ENCODE peak calls at places on chromosomes 4 and X, in seven cellular contexts. Q is sigmoid colon, L is body of pancreas, K is HCT116, O is esophagus squamous epithelium, R is uterus, A is lower leg skin. C is an unnamed sample.

GRCh38 chr4:119118397-119118796 is 17.2 kb upstream of the MYOZ2 start:
- DNase-seq in Q (no peak), L (peak; percentile 33), K (no peak), O (no peak), R (no peak), A (no peak), C (no peak)

GRCh38 chrX:9392445-9392844 is 72.4 kb upstream of the TBL1X start:
- DNase-seq in Q (no peak), L (no peak), K (no peak), O (no peak), R (no peak), A (no peak), C (no peak)

GRCh38 chr4:43251760-43252317 is 359.3 kb downstream of the GRXCR1 start:
- DNase-seq in Q (no peak), L (no peak), K (no peak), O (no peak), R (no peak), A (no peak), C (no peak)

GRCh38 chrX:97743014-97743413 is 859.3 kb downstream of the RPA4 start:
- DNase-seq in Q (no peak), L (no peak), K (no peak), O (no peak), R (no peak), A (no peak), C (no peak)

GRCh38 chrX:83508006-83508405 is at the start of gene POU3F4:
- DNase-seq in Q (peak; percentile 76), L (peak; percentile 38), K (no peak), O (no peak), R (no peak), A (no peak), C (no peak)

GRCh38 chr4:183989931-183990330 is 84.8 kb downstream of the STOX2 start:
- DNase-seq in Q (no peak), L (no peak), K (no peak), O (no peak), R (no peak), A (no peak), C (no peak)

GRCh38 chrX:13506574-13506973 is 62.8 kb upstream of the EGFL6 start:
- DNase-seq in Q (no peak), L (peak; percentile 25), K (peak; percentile 28), O (no peak), R (peak; percentile 34), A (no peak), C (peak; percentile 27)

GRCh38 chr4:141540643-141541042 is 95.7 kb upstream of the IL15 start:
- DNase-seq in Q (no peak), L (no peak), K (no peak), O (no peak), R (no peak), A (no peak), C (no peak)

GRCh38 chr4:176910646-176911045 is 117.9 kb upstream of the VEGFC start:
- DNase-seq in Q (no peak), L (no peak), K (no peak), O (no peak), R (no peak), A (peak; percentile 62), C (no peak)

GRCh38 chr4:182261651-182262223 is 18.5 kb downstream of the TENM3 start:
- DNase-seq in Q (no peak), L (no peak), K (no peak), O (no peak), R (no peak), A (no peak), C (no peak)

GRCh38 chrX:470686-471085 is 84.0 kb upstream of the PPP2R3B start:
- DNase-seq in Q (peak; percentile 53), L (no peak), K (no peak), O (no peak), R (no peak), A (no peak), C (no peak)

GRCh38 chrX:47200385-47201150 is 6.9 kb downstream of the UBA1 start:
- DNase-seq in Q (no peak), L (no peak), K (no peak), O (no peak), R (no peak), A (no peak), C (no peak)

GRCh38 chr4:48225368-48226141 is 44.1 kb downstream of the TEC start:
- DNase-seq in Q (no peak), L (no peak), K (no peak), O (no peak), R (no peak), A (no peak), C (no peak)

GRCh38 chr4:153259679-153260078 is 55.4 kb downstream of the TRIM2 start:
- DNase-seq in Q (no peak), L (no peak), K (no peak), O (no peak), R (no peak), A (no peak), C (no peak)

GRCh38 chrX:13029341-13029740 is 15.1 kb downstream of the FAM9C start:
- DNase-seq in Q (no peak), L (peak; percentile 51), K (no peak), O (no peak), R (peak; percentile 54), A (no peak), C (peak; percentile 54)

GRCh38 chr4:168124008-168124641 is 31.8 kb downstream of the ANXA10 start:
- DNase-seq in Q (no peak), L (no peak), K (no peak), O (no peak), R (no peak), A (no peak), C (no peak)

GRCh38 chr4:29558789-29559188 is 1161.4 kb upstream of the PCDH7 start:
- DNase-seq in Q (no peak), L (no peak), K (no peak), O (no peak), R (no peak), A (no peak), C (no peak)

GRCh38 chr4:148355442-148356123 is 86.6 kb downstream of the NR3C2 start:
- DNase-seq in Q (no peak), L (no peak), K (no peak), O (no peak), R (no peak), A (no peak), C (no peak)

GRCh38 chr4:135508006-135508714 is 1306.6 kb upstream of the PABPC4L start:
- DNase-seq in Q (no peak), L (no peak), K (peak; percentile 88), O (no peak), R (no peak), A (no peak), C (no peak)

GRCh38 chr4:53601251-53601764 is 10.0 kb upstream of the LNX1 start:
- DNase-seq in Q (no peak), L (peak; percentile 47), K (no peak), O (no peak), R (no peak), A (no peak), C (peak; percentile 39)

GRCh38 chrX:78708171-78708570 is 39.3 kb upstream of the LPAR4 start:
- DNase-seq in Q (no peak), L (peak; percentile 1), K (no peak), O (no peak), R (no peak), A (no peak), C (no peak)

GRCh38 chr4:129240816-129241215 is 144.9 kb downstream of the C4orf33 start:
- DNase-seq in Q (no peak), L (peak; percentile 35), K (no peak), O (no peak), R (no peak), A (no peak), C (peak; percentile 72)

DNA sequence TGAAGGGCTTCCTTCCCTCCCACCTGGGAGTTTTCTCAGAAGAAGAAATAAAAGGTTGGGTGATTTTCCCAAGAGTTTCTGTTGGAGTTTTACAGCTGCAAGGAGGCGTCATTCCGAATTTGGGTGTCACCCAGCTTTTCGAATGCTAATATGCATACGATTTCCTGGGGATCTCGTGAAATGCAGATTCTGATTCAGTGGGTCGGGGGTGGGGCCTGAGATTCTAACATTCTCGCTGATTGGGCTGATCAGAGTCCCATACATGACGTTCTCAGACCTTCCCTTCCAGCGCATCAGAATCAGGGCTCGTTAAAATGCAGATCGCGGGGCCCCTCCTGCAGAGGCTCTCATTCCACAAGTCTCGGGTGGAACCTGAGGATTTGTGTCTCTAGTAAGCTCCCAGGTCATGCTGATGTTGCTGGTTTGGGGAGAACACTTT is 125.8 kb upstream of the STX18 start:
- DNase-seq in Q (no peak), L (no peak), K (no peak), O (no peak), R (no peak), A (no peak), C (no peak)
- TF ChIP-seq POLR2A in Q (no peak), L (no peak), K (no peak), O (no peak), R (no peak), A (no peak), C (no peak)

GRCh38 chr4:139633661-139634060 is 32.0 kb upstream of the MGST2 start:
- DNase-seq in Q (no peak), L (peak; percentile 45), K (no peak), O (no peak), R (peak; percentile 51), A (no peak), C (no peak)
- H3K4me3 ChIP-seq in Q (peak overlapping the region; percentile 35), L (no peak overlapping the region), K (no peak overlapping the region), O (peak overlapping the region; percentile 23), R (peak overlapping the region; percentile 24), A (no peak overlapping the region), C (no peak overlapping the region)

DNA sequence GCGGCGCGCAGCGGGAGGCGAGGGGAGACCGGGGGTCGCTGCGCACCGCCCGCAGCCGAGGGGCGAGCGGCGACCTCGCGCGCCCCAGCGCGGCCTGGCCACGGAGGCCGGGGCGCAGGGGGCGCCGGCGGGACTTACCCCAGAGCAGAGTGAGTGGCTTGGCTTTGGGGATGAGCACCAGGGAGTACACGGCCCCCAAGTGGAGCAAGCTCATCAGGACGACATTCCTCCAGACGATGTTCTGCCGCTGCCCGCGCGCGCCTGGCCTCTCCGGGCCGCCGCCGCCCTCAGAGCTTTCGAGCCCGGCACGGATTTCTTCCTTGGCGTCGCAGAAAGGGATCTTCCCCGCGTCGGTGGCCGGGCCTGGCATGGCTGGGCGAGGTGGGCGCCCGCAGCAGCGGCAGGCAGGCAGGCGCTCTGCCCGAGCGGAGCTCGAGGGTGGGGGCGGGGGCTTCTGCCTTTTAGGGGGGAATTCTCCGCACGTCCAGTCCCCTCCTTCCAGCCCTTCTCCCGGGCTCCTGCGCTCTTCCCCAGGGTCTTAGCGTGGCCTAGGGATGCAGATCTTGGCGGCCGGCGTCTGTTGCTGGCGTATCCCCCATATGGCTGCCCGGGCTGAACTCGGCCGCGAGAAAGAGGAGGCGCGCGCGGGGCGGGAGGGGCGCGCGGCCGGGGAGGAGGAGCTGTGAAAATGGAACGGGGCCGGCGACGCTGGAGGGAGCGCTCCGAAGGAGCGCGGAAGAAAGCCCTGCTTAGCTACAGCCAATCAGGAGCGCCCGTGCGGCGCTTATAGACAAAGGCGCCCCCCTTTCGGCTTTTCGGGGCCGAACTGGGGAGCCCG is at the start of gene SCD5:
- DNase-seq in Q (peak; percentile 91), L (peak; percentile 68), K (peak; percentile 55), O (no peak), R (peak; percentile 67), A (peak; percentile 91), C (no peak)
- TF ChIP-seq POLR2A in Q (no peak), L (peak; percentile 53), K (no peak), O (no peak), R (no peak), A (no peak), C (no peak)

DNA sequence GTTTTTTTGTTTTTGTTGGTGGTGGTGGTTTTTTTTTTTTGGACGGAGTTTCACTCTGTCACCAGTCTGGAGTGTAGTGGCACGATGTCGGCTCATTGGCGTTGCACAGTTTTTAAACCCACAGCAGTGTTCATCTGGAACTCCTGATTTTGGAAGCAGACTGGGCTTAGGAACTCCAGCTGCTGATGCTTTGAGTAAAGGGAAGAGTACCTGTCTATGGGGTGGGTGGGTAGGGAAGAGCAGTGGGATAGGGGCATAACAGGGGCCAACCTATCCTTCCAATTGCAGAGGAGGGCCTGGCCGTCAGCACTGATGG is 2.0 kb downstream of the CD99 start:
- DNase-seq in Q (no peak), L (no peak), K (no peak), O (no peak), R (no peak), A (no peak), C (no peak)
- H3K4me3 ChIP-seq in Q (peak overlapping the region; percentile 99), L (no peak overlapping the region), K (no peak overlapping the region), O (peak overlapping the region; percentile 83), R (no peak overlapping the region), A (no peak overlapping the region), C (no peak overlapping the region)

C was measured in right lobe of liver.